ENCODE peak calls at places on chromosomes 13 and 19, in nine cellular contexts. D is stimulated activated naive CD4-positive, alpha-beta T cell; A is stimulated activated CD8-positive, alpha-beta memory T cell treated with anti-CD3 and anti-CD28 coated beads, Interleukin-15, amount 100 ng/mL, for 4 hours; E is stimulated activated CD4-positive, alpha-beta T cell treated with anti-CD3 and anti-CD28 coated beads, Interleukin-12 subunit alpha, Interleukin-12 subunit beta, amount 100 ng/mL, for 24 hours; O is activated T-cell treated with anti-CD3 and anti-CD28 coated beads for 1 hour; W is hepatic stellate cell; N is fibroblast of pulmonary artery; H is mesendoderm; T is fibroblast of mammary gland. Z is an unnamed sample.
A peak's percentile ranks its signal among the peaks of the same experiment; 100 is the strongest.

GRCh38 chr13:103557878-103558277 is 491.7 kb upstream of the SLC10A2 start:
- DNase-seq in D (no peak), A (no peak), E (no peak), O (no peak), W (no peak), N (peak; percentile 14), H (no peak), T (no peak), Z (peak; percentile 24)

GRCh38 chr13:94494021-94494420 is 14.5 kb upstream of the DCT start:
- DNase-seq in D (no peak), A (no peak), E (no peak), O (no peak), W (no peak), N (no peak), H (no peak), T (no peak), Z (no peak)

GRCh38 chr19:50414850-50415660 is 3.7 kb upstream of the SPIB start:
- DNase-seq in D (peak; percentile 59), A (peak; percentile 46), E (peak; percentile 75), O (peak; percentile 68), W (peak; percentile 91), N (peak; percentile 76), H (peak; percentile 88), T (peak; percentile 69), Z (no peak)

GRCh38 chr13:88068975-88069374 is 397.8 kb downstream of the SLITRK5 start:
- DNase-seq in D (no peak), A (no peak), E (no peak), O (no peak), W (no peak), N (no peak), H (peak; percentile 76), T (no peak), Z (no peak)

GRCh38 chr19:50968709-50969412 is 530 bp downstream of the KLK6 start:
- DNase-seq in D (no peak), A (no peak), E (no peak), O (no peak), W (no peak), N (peak; percentile 10), H (no peak), T (no peak), Z (no peak)

GRCh38 chr13:97386832-97387486 is 47.0 kb upstream of the RAP2A start:
- DNase-seq in D (no peak), A (no peak), E (no peak), O (no peak), W (no peak), N (no peak), H (no peak), T (no peak), Z (no peak)

GRCh38 chr19:56348289-56348877 is 33.7 kb upstream of the ZSCAN5A start:
- DNase-seq in D (no peak), A (no peak), E (no peak), O (no peak), W (no peak), N (peak; percentile 21), H (peak; percentile 50), T (peak; percentile 15), Z (no peak)

GRCh38 chr13:36840718-36841250 is 21.8 kb downstream of the RFXAP start:
- DNase-seq in D (no peak), A (no peak), E (no peak), O (no peak), W (no peak), N (no peak), H (peak; percentile 28), T (no peak), Z (no peak)

GRCh38 chr13:79870766-79871165 is 389.8 kb downstream of the NDFIP2 start:
- DNase-seq in D (no peak), A (no peak), E (no peak), O (no peak), W (no peak), N (peak; percentile 34), H (no peak), T (peak; percentile 42), Z (peak; percentile 36)

GRCh38 chr13:50080158-50080855 is 65.1 kb downstream of the KCNRG start:
- DNase-seq in D (peak; percentile 29), A (no peak), E (no peak), O (peak; percentile 1), W (peak; percentile 22), N (peak; percentile 61), H (peak; percentile 29), T (peak; percentile 52), Z (peak; percentile 29)

GRCh38 chr19:40136818-40137217 is 46.1 kb upstream of the ZNF780A start:
- DNase-seq in D (no peak), A (no peak), E (no peak), O (no peak), W (no peak), N (no peak), H (no peak), T (no peak), Z (no peak)

Z was measured in NCI-H226.